ENCODE peak calls at places on chromosomes 2 and 18, in seven cellular contexts. A is non-pigmented ciliary epithelial cell; M is stimulated activated CD4-positive, alpha-beta T cell treated with anti-CD3 and anti-CD28 coated beads, Interleukin-2, amount 100 ng/mL, for 24 hours; G is hypothalamus; P is fibroblast of mammary gland; B is GM20000; V is foreskin melanocyte. N is an unnamed sample.

GRCh38 chr2:118105497-118105896 is 17.2 kb downstream of the INSIG2 start:
- DNase-seq in B (no peak), P (no peak), G (no peak), V (no peak), A (no peak), M (no peak), N (no peak)

GRCh38 chr2:164671664-164672396 is 50.5 kb upstream of the GRB14 start:
- DNase-seq in M (no peak), B (no peak), V (no peak), G (no peak), P (no peak), A (no peak), N (no peak)

GRCh38 chr18:62499263-62499650 is 23.6 kb upstream of the ZCCHC2 start:
- DNase-seq in A (no peak), M (no peak), B (no peak), V (no peak), G (no peak), P (no peak), N (no peak)

GRCh38 chr2:64317712-64318475 is 136.1 kb upstream of the LGALSL start:
- DNase-seq in M (no peak), G (no peak), V (no peak), A (no peak), B (no peak), P (no peak), N (no peak)

GRCh38 chr2:13650586-13651180 is 933.9 kb downstream of the TRIB2 start:
- DNase-seq in B (no peak), P (peak), M (no peak), A (no peak), G (no peak), V (no peak), N (no peak)

GRCh38 chr2:113858764-113859163 is 31.1 kb upstream of the ACTR3 start:
- DNase-seq in A (peak), P (peak), M (no peak), G (no peak), B (no peak), V (no peak), N (no peak)

GRCh38 chr2:127504552-127505460 is 21.5 kb downstream of the IWS1 start:
- DNase-seq in A (no peak), M (no peak), B (no peak), P (peak), V (no peak), G (no peak), N (no peak)

GRCh38 chr18:67142604-67143003 is 373.9 kb downstream of the DSEL start:
- DNase-seq in A (no peak), P (no peak), V (no peak), B (no peak), M (no peak), G (no peak), N (no peak)

GRCh38 chr2:120625865-120626560 is 109.7 kb upstream of the GLI2 start:
- DNase-seq in G (no peak), A (no peak), B (no peak), P (no peak), M (no peak), V (no peak), N (no peak)

GRCh38 chr2:152523091-152523490 is 188.1 kb downstream of the FMNL2 start:
- DNase-seq in P (peak), B (no peak), G (no peak), V (no peak), M (no peak), A (peak), N (no peak)

N was measured in immature natural killer cell.